ENCODE peak calls at places on chromosomes 12 and 14, in five cellular contexts. One of them, this sample, is unnamed.

GRCh38 chr14:23559010-23559920 is 3.2 kb downstream of the THTPA start:
- DNase-seq in IMR-90: peak; percentile 55
- DNase-seq in A549: peak; percentile 72
- DNase-seq in stomach: peak; percentile 59
- DNase-seq in Peyer's patch: peak; percentile 75
- DNase-seq in this sample: peak; percentile 88

GRCh38 chr14:87852107-87852506 is 140.9 kb downstream of the GALC start:
- DNase-seq in IMR-90: no peak
- DNase-seq in A549: no peak
- DNase-seq in stomach: no peak
- DNase-seq in Peyer's patch: no peak
- DNase-seq in this sample: no peak

GRCh38 chr12:117342682-117343081 is 18.7 kb downstream of the NOS1 start:
- DNase-seq in IMR-90: no peak
- DNase-seq in A549: no peak
- DNase-seq in stomach: no peak
- DNase-seq in Peyer's patch: no peak
- DNase-seq in this sample: no peak

GRCh38 chr14:105945891-105946290 is 419.5 kb downstream of the TMEM121 start:
- DNase-seq in IMR-90: no peak
- DNase-seq in A549: no peak
- DNase-seq in stomach: no peak
- DNase-seq in Peyer's patch: no peak
- DNase-seq in this sample: no peak

GRCh38 chr12:93302331-93303229 is 75.1 kb upstream of the NUDT4 start:
- DNase-seq in IMR-90: peak; percentile 97
- DNase-seq in A549: no peak
- DNase-seq in stomach: no peak
- DNase-seq in Peyer's patch: no peak
- DNase-seq in this sample: no peak

GRCh38 chr12:119631930-119632678 is 35.8 kb upstream of the PRKAB1 start:
- DNase-seq in IMR-90: no peak
- DNase-seq in A549: no peak
- DNase-seq in stomach: no peak
- DNase-seq in Peyer's patch: no peak
- DNase-seq in this sample: no peak

GRCh38 chr12:116656371-116656770 is 81.5 kb downstream of the SPRING1 start:
- DNase-seq in IMR-90: no peak
- DNase-seq in A549: no peak
- DNase-seq in stomach: no peak
- DNase-seq in Peyer's patch: no peak
- DNase-seq in this sample: no peak

GRCh38 chr14:95290021-95290420 is 29.7 kb downstream of the CLMN start:
- DNase-seq in IMR-90: no peak
- DNase-seq in A549: no peak
- DNase-seq in stomach: no peak
- DNase-seq in Peyer's patch: no peak
- DNase-seq in this sample: no peak

GRCh38 chr12:45623221-45623620 is 106.3 kb upstream of the ARID2 start:
- DNase-seq in IMR-90: no peak
- DNase-seq in A549: no peak
- DNase-seq in stomach: no peak
- DNase-seq in Peyer's patch: no peak
- DNase-seq in this sample: no peak

GRCh38 chr14:32382704-32383103 is 53.6 kb downstream of the AKAP6 start:
- DNase-seq in IMR-90: no peak
- DNase-seq in A549: no peak
- DNase-seq in stomach: no peak
- DNase-seq in Peyer's patch: no peak
- DNase-seq in this sample: no peak

GRCh38 chr12:124510301-124510970 is 57.0 kb downstream of the NCOR2 start:
- DNase-seq in IMR-90: no peak
- DNase-seq in A549: no peak
- DNase-seq in stomach: peak; percentile 34
- DNase-seq in Peyer's patch: no peak
- DNase-seq in this sample: no peak

GRCh38 chr12:92297932-92298681 is 152.5 kb upstream of the BTG1 start:
- DNase-seq in IMR-90: peak; percentile 80
- DNase-seq in A549: no peak
- DNase-seq in stomach: no peak
- DNase-seq in Peyer's patch: no peak
- DNase-seq in this sample: no peak

GRCh38 chr14:22554706-22555572 is 34.1 kb downstream of the DAD1 start:
- DNase-seq in IMR-90: no peak
- DNase-seq in A549: no peak
- DNase-seq in stomach: no peak
- DNase-seq in Peyer's patch: no peak
- DNase-seq in this sample: no peak

GRCh38 chr12:47905313-47905730 is 528 bp upstream of the VDR start:
- DNase-seq in IMR-90: no peak
- DNase-seq in A549: no peak
- DNase-seq in stomach: peak; percentile 69
- DNase-seq in Peyer's patch: peak; percentile 91
- DNase-seq in this sample: peak; percentile 91

GRCh38 chr14:53360821-53361220 is 207.7 kb upstream of the DDHD1 start:
- DNase-seq in IMR-90: no peak
- DNase-seq in A549: no peak
- DNase-seq in stomach: no peak
- DNase-seq in Peyer's patch: no peak
- DNase-seq in this sample: no peak

GRCh38 chr12:54853933-54854538 is at the start of gene MUCL1:
- DNase-seq in IMR-90: peak; percentile 57
- DNase-seq in A549: peak; percentile 52
- DNase-seq in stomach: peak; percentile 69
- DNase-seq in Peyer's patch: no peak
- DNase-seq in this sample: no peak

GRCh38 chr14:91100086-91100485 is 13.8 kb upstream of the DGLUCY start:
- DNase-seq in IMR-90: no peak
- DNase-seq in A549: no peak
- DNase-seq in stomach: no peak
- DNase-seq in Peyer's patch: no peak
- DNase-seq in this sample: no peak

GRCh38 chr12:86948851-86949250 is 692.7 kb upstream of the MGAT4C start:
- DNase-seq in IMR-90: peak; percentile 17
- DNase-seq in A549: no peak
- DNase-seq in stomach: no peak
- DNase-seq in Peyer's patch: no peak
- DNase-seq in this sample: no peak

GRCh38 chr14:104306450-104307040 is 168.2 kb downstream of the KIF26A start:
- DNase-seq in IMR-90: no peak
- DNase-seq in A549: no peak
- DNase-seq in stomach: no peak
- DNase-seq in Peyer's patch: peak; percentile 37
- DNase-seq in this sample: peak; percentile 60

GRCh38 chr12:79420146-79420618 is 270.6 kb downstream of the PAWR start:
- DNase-seq in IMR-90: peak; percentile 95
- DNase-seq in A549: peak; percentile 38
- DNase-seq in stomach: no peak
- DNase-seq in Peyer's patch: no peak
- DNase-seq in this sample: no peak

GRCh38 chr12:124456652-124457152 is 110.7 kb downstream of the NCOR2 start:
- DNase-seq in IMR-90: no peak
- DNase-seq in A549: no peak
- DNase-seq in stomach: no peak
- DNase-seq in Peyer's patch: no peak
- DNase-seq in this sample: peak; percentile 93

GRCh38 chr12:124869011-124869665 is 5.5 kb upstream of the SCARB1 start:
- DNase-seq in IMR-90: no peak
- DNase-seq in A549: no peak
- DNase-seq in stomach: no peak
- DNase-seq in Peyer's patch: no peak
- DNase-seq in this sample: peak; percentile 82

GRCh38 chr12:12892670-12893290 is 1.4 kb downstream of the GPRC5A start:
- DNase-seq in IMR-90: no peak
- DNase-seq in A549: no peak
- DNase-seq in stomach: no peak
- DNase-seq in Peyer's patch: peak; percentile 63
- DNase-seq in this sample: no peak

GRCh38 chr12:12889701-12890100 is 1.7 kb upstream of the GPRC5A start:
- DNase-seq in IMR-90: no peak
- DNase-seq in A549: no peak
- DNase-seq in stomach: no peak
- DNase-seq in Peyer's patch: no peak
- DNase-seq in this sample: no peak

GRCh38 chr12:12890492-12890814 is 909 bp upstream of the GPRC5A start:
- DNase-seq in IMR-90: peak; percentile 68
- DNase-seq in A549: peak; percentile 48
- DNase-seq in stomach: peak; percentile 54
- DNase-seq in Peyer's patch: no peak
- DNase-seq in this sample: no peak

GRCh38 chr12:12891646-12892355 is 439 bp downstream of the GPRC5A start:
- DNase-seq in IMR-90: no peak
- DNase-seq in A549: no peak
- DNase-seq in stomach: no peak
- DNase-seq in Peyer's patch: no peak
- DNase-seq in this sample: no peak

GRCh38 chr12:12890815-12891645 is at the start of gene GPRC5A:
- DNase-seq in IMR-90: peak; percentile 98
- DNase-seq in A549: peak; percentile 90
- DNase-seq in stomach: peak; percentile 87
- DNase-seq in Peyer's patch: peak; percentile 93
- DNase-seq in this sample: peak; percentile 79
- TF ChIP-seq POLR2A in IMR-90: peak; percentile 98
- TF ChIP-seq POLR2A in A549: peak; percentile 99
- TF ChIP-seq POLR2A in stomach: peak; percentile 83
- TF ChIP-seq POLR2A in Peyer's patch: peak; percentile 95
- TF ChIP-seq POLR2A in this sample: no peak

DNA sequence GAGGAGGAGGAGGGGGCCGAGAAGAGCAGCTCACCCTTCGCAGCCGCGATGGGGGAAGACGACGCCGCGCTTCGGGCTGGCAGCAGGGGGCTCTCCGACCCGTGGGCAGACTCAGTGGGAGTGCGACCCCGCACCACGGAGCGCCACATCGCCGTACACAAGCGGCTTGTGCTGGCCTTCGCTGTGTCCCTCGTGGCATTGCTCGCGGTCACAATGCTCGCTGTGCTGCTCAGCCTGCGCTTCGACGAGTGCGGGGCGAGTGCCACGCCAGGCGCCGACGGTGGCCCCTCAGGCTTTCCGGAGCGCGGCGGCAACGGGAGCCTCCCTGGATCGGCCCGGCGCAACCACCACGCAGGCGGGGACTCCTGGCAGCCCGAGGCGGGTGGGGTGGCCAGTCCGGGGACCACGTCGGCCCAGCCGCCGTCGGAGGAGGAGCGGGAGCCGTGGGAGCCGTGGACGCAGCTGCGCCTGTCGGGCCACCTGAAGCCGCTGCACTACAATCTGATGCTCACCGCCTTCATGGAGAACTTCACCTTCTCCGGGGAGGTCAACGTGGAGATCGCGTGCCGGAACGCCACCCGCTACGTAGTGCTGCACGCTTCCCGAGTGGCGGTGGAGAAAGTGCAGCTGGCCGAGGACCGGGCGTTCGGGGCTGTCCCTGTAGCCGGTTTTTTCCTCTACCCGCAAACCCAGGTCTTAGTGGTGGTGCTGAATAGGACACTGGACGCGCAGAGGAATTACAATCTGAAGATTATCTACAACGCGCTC is 745 bp downstream of the TRHDE start:
- DNase-seq in IMR-90: peak; percentile 58
- DNase-seq in A549: no peak
- DNase-seq in stomach: no peak
- DNase-seq in Peyer's patch: peak; percentile 49
- DNase-seq in this sample: peak; percentile 72
- TF ChIP-seq CTCF in IMR-90: peak; percentile 31
- TF ChIP-seq CTCF in A549: no peak
- TF ChIP-seq CTCF in stomach: no peak
- TF ChIP-seq CTCF in Peyer's patch: no peak
- TF ChIP-seq CTCF in this sample: no peak

GRCh38 chr12:38399711-38400205 is 83.2 kb downstream of the ALG10B start:
- DNase-seq in IMR-90: no peak
- DNase-seq in A549: no peak
- DNase-seq in stomach: no peak
- DNase-seq in Peyer's patch: no peak
- DNase-seq in this sample: no peak

GRCh38 chr12:38402811-38403210 is 86.2 kb downstream of the ALG10B start:
- DNase-seq in IMR-90: no peak
- DNase-seq in A549: no peak
- DNase-seq in stomach: no peak
- DNase-seq in Peyer's patch: no peak
- DNase-seq in this sample: no peak
- TF ChIP-seq POLR2A in IMR-90: no peak
- TF ChIP-seq POLR2A in A549: no peak
- TF ChIP-seq POLR2A in stomach: no peak
- TF ChIP-seq POLR2A in Peyer's patch: no peak
- TF ChIP-seq POLR2A in this sample: no peak

GRCh38 chr14:74085047-74085637 is 386 bp downstream of the LIN52 start:
- DNase-seq in IMR-90: peak; percentile 55
- DNase-seq in A549: peak; percentile 27
- DNase-seq in stomach: no peak
- DNase-seq in Peyer's patch: no peak
- DNase-seq in this sample: no peak

GRCh38 chr14:74083161-74083560 is 1.1 kb downstream of the ALDH6A1 start:
- DNase-seq in IMR-90: peak; percentile 13
- DNase-seq in A549: no peak
- DNase-seq in stomach: no peak
- DNase-seq in Peyer's patch: no peak
- DNase-seq in this sample: no peak

GRCh38 chr14:74083784-74084276 is 423 bp downstream of the ALDH6A1 start:
- DNase-seq in IMR-90: no peak
- DNase-seq in A549: no peak
- DNase-seq in stomach: no peak
- DNase-seq in Peyer's patch: peak; percentile 51
- DNase-seq in this sample: peak; percentile 75

GRCh38 chr14:74085828-74086227 is 1.1 kb downstream of the LIN52 start:
- DNase-seq in IMR-90: no peak
- DNase-seq in A549: no peak
- DNase-seq in stomach: no peak
- DNase-seq in Peyer's patch: no peak
- DNase-seq in this sample: no peak

DNA sequence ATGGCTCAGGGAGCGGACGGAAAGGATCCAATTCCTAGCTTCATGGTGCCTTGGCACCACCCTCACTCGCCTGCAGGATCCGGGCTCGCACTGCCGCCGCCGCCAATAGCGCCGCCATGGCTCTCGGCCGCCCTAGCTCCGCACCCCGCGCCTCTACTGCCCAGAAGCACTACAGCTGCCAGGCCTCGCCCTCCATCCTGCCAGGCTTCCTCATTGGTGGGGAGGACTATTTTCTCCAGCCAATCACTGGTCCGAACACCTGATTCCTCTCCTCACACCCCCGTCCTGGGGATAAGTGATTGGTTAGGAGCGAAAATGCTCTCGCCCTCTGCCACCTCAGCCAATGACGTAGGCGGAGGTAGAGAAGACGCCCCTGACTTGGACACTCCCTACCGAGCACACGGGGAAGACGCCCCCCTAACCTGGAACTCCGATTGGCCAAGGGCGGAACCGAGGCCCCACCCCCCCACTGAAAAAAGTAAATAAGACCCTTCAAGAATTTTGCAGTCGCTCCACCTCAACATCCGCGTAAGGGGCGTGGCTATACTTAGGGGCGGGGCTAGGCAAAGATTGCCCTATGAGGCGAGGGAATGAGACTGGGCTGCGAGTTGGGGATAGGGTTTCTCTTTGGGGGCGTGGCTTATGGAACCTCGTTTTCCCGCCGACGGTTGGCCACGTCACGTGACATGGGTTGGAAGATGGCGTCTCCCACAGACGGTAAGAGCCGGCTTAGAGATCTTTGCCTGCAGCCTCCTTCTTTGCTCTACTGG is at the start of the genes ALDH6A1 and LIN52:
- DNase-seq in IMR-90: peak; percentile 100
- DNase-seq in A549: peak; percentile 100
- DNase-seq in stomach: peak; percentile 99
- DNase-seq in Peyer's patch: peak; percentile 100
- DNase-seq in this sample: peak; percentile 99
- TF ChIP-seq CTCF in IMR-90: no peak
- TF ChIP-seq CTCF in A549: no peak
- TF ChIP-seq CTCF in stomach: peak; percentile 11
- TF ChIP-seq CTCF in Peyer's patch: peak; percentile 0
- TF ChIP-seq CTCF in this sample: peak; percentile 23